ENCODE peak calls at places on chromosomes 16 and 17, in seven cellular contexts. V, E, A, B, S, R and Y are unnamed samples.

GRCh38 chr17:35164716-35165115 is 17.1 kb downstream of the UNC45B start:
- DNase-seq in V (no peak), E (no peak), A (no peak), B (no peak), S (no peak), R (no peak), Y (no peak)

GRCh38 chr16:67461600-67462278 is 19.2 kb downstream of the ATP6V0D1 start:
- DNase-seq in V (no peak), E (no peak), A (no peak), B (no peak), S (no peak), R (no peak), Y (no peak)

GRCh38 chr16:88561485-88562369 is 8.5 kb upstream of the ZC3H18 start:
- DNase-seq in V (peak; percentile 62), E (peak; percentile 26), A (peak; percentile 23), B (peak; percentile 48), S (peak; percentile 25), R (peak; percentile 46), Y (peak; percentile 43)

GRCh38 chr17:48100591-48101011 is 677 bp downstream of the CBX1 start:
- DNase-seq in V (peak; percentile 62), E (no peak), A (peak; percentile 29), B (peak; percentile 47), S (no peak), R (no peak), Y (peak; percentile 62)

GRCh38 chr16:47374629-47375028 is 86.2 kb downstream of the ITFG1 start:
- DNase-seq in V (no peak), E (no peak), A (no peak), B (no peak), S (no peak), R (no peak), Y (no peak)

GRCh38 chr16:13702614-13703013 is 217.3 kb upstream of the ERCC4 start:
- DNase-seq in V (no peak), E (no peak), A (no peak), B (no peak), S (no peak), R (no peak), Y (no peak)

GRCh38 chr17:76271669-76272540 is 6.8 kb downstream of the UBALD2 start:
- DNase-seq in V (no peak), E (peak; percentile 77), A (no peak), B (no peak), S (no peak), R (peak; percentile 56), Y (no peak)

GRCh38 chr17:62933986-62934385 is 32.0 kb upstream of the TANC2 start:
- DNase-seq in V (no peak), E (no peak), A (no peak), B (peak; percentile 58), S (no peak), R (no peak), Y (no peak)